ENCODE peak calls at places on chromosome 21, in six cellular contexts. K, C, G, L, H and Y are unnamed samples.

GRCh38 chr21:33936221-33937038 is 20.8 kb upstream of the ATP5PO start:
- DNase-seq in L (no peak), G (no peak), C (no peak), K (no peak), H (no peak), Y (no peak)

GRCh38 chr21:27363719-27364479 is 397.0 kb upstream of the ADAMTS5 start:
- DNase-seq in K (no peak), C (no peak), L (no peak), H (no peak), G (no peak), Y (no peak)

GRCh38 chr21:27268290-27268689 is 301.4 kb upstream of the ADAMTS5 start:
- DNase-seq in C (no peak), H (no peak), L (no peak), G (no peak), K (no peak), Y (no peak)

GRCh38 chr21:30391615-30392014 is 4.2 kb upstream of the KRTAP13-1 start:
- DNase-seq in L (no peak), G (no peak), H (no peak), K (no peak), C (no peak), Y (no peak)

GRCh38 chr21:46550511-46550941 is 54.4 kb downstream of the S100B start:
- DNase-seq in L (no peak), K (no peak), C (peak; percentile 21), H (no peak), G (no peak), Y (no peak)

GRCh38 chr21:26769613-26770188 is 75.5 kb downstream of the ADAMTS1 start:
- DNase-seq in H (no peak), K (no peak), G (no peak), L (peak; percentile 43), C (no peak), Y (no peak)

GRCh38 chr21:31347435-31348032 is 3.5 kb upstream of the TIAM1 start:
- DNase-seq in K (no peak), C (no peak), G (no peak), L (no peak), H (no peak), Y (no peak)

GRCh38 chr21:30600787-30601186 is at the start of gene KRTAP22-1:
- DNase-seq in L (no peak), G (no peak), C (no peak), K (no peak), H (no peak), Y (no peak)

GRCh38 chr21:38853421-38853919 is 47.7 kb downstream of the ETS2 start:
- DNase-seq in G (no peak), C (peak; percentile 53), L (peak; percentile 88), H (no peak), K (no peak), Y (peak; percentile 46)

GRCh38 chr21:29499734-29500343 is 201.1 kb downstream of the BACH1 start:
- DNase-seq in L (peak; percentile 28), G (no peak), K (no peak), H (peak; percentile 37), C (no peak), Y (no peak)

GRCh38 chr21:31576428-31576827 is 83.1 kb upstream of the SOD1 start:
- DNase-seq in G (peak; percentile 33), K (no peak), L (no peak), H (no peak), C (no peak), Y (no peak)

GRCh38 chr21:40466893-40467483 is 380.0 kb downstream of the DSCAM start:
- DNase-seq in K (no peak), G (no peak), H (no peak), C (no peak), L (no peak), Y (peak; percentile 37)

GRCh38 chr21:14762734-14763694 is 216.9 kb upstream of the SAMSN1 start:
- DNase-seq in G (no peak), L (peak; percentile 8), H (no peak), C (no peak), K (no peak), Y (no peak)

GRCh38 chr21:33760641-33761103 is 118.4 kb downstream of the ITSN1 start:
- DNase-seq in H (no peak), G (no peak), L (peak; percentile 68), K (no peak), C (no peak), Y (no peak)

GRCh38 chr21:16195476-16195875 is 465.7 kb downstream of the USP25 start:
- DNase-seq in L (peak; percentile 57), G (no peak), H (no peak), K (no peak), C (no peak), Y (no peak)

GRCh38 chr21:28632718-28633408 is 359.8 kb downstream of the LTN1 start:
- DNase-seq in H (no peak), G (no peak), L (peak; percentile 58), K (no peak), C (no peak), Y (peak; percentile 15)

GRCh38 chr21:34960672-34961071 is 88.4 kb downstream of the RUNX1 start:
- DNase-seq in H (no peak), L (no peak), K (no peak), G (no peak), C (no peak), Y (no peak)

GRCh38 chr21:34959607-34960006 is 89.5 kb downstream of the RUNX1 start:
- DNase-seq in L (no peak), H (no peak), C (no peak), G (no peak), K (no peak), Y (no peak)

GRCh38 chr21:34962136-34962535 is 87.0 kb downstream of the RUNX1 start:
- DNase-seq in G (no peak), H (no peak), K (no peak), C (no peak), L (no peak), Y (no peak)

GRCh38 chr21:34965200-34966174 is 83.6 kb downstream of the RUNX1 start:
- DNase-seq in K (no peak), L (no peak), H (no peak), G (no peak), C (no peak), Y (no peak)

DNA sequence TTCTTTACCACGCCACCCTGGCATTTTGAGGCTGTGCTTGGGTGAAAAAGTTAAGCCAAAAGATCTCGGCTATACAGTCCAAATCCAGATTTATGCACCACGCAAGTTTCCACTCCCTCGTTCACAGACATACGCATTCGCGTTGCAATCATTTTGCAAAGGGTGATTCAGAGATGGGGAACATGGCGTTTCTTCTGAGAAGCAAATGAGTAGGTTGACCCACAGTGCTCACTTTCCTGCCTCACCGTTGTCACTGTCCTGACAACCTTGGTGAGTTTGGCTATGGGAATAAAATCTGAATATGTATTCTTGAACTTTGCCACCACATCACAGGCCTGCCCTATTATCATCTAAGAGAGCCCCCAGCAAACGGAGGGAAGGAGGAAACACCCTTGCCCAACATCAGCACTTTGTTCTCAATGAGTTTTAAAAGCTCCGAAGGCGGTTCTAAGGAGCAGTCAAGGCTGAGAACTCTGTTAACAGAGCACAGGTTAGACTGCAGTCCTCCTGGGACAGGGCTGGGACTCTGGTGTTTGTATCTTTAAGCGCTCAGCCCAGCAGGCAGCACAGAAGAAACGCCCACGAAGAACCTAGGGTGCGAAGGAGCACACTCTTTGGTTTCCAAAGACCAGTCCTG is 86.4 kb downstream of the RUNX1 start:
- DNase-seq in L (no peak), G (no peak), C (no peak), H (no peak), K (no peak), Y (no peak)
- H3K4me3 ChIP-seq in L (no peak overlapping the region), G (no peak overlapping the region), C (no peak overlapping the region), H (no peak overlapping the region), K (no peak overlapping the region), Y (no peak overlapping the region)

GRCh38 chr21:41634211-41634694 is 126.3 kb upstream of the TMPRSS2 start:
- DNase-seq in G (no peak), H (no peak), L (no peak), K (peak; percentile 57), C (no peak), Y (peak; percentile 63)
- TF ChIP-seq POLR2AphosphoS5 in G (no peak), H (no peak), L (no peak), K (peak; percentile 16), C (no peak), Y (peak; percentile 79)

GRCh38 chr21:35340273-35340672 is 291.2 kb upstream of the RUNX1 start:
- DNase-seq in G (no peak), C (peak; percentile 42), H (no peak), L (no peak), K (peak; percentile 44), Y (no peak)

GRCh38 chr21:35344582-35344981 is 295.5 kb upstream of the RUNX1 start:
- DNase-seq in H (no peak), G (no peak), C (no peak), K (no peak), L (no peak), Y (no peak)

GRCh38 chr21:35342440-35342839 is 293.3 kb upstream of the RUNX1 start:
- DNase-seq in C (no peak), L (no peak), G (no peak), K (no peak), H (no peak), Y (no peak)

GRCh38 chr21:35345954-35346353 is 296.9 kb upstream of the RUNX1 start:
- DNase-seq in C (no peak), L (no peak), G (no peak), H (no peak), K (no peak), Y (no peak)

DNA sequence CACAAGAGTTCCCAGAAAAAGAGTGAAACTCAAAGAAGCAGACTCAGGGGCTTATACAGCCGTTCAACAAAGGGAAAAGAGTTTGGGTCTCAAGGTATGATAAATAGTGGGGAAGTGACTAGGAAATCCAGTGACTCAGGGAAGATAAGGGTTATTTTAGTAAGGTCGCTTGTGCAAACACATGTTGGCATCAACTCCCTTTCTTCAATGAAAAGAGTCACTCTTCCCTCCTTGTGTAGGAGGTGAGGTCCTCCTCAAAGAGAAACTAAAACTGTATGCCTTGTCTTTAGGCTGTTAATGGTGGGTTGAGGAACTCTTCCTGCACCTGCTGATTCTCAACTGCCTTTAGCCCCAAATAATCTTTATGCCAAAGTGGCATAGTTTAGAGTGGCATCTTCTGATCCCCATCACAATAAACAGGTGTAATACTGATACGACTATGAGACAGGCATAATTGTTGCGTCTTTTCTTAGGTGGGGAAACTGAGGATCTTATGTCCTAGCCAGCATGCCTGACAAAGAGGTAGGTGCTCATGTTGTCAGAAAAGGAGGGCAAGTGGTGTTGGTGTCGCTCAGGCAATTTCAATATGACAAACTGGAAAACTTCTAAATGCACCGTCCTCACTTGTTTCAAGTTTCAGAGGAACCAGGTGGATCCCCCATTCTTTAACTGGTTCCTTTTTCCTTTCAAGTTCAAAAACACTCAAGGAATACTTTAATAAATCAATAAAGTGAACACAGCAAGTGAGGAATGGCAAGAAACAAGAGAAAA is 294.1 kb upstream of the RUNX1 start:
- DNase-seq in H (no peak), G (no peak), L (peak; percentile 18), K (no peak), C (no peak), Y (no peak)
- H3K4me3 ChIP-seq in H (no peak overlapping the region), G (no peak overlapping the region), L (no peak overlapping the region), K (no peak overlapping the region), C (no peak overlapping the region), Y (no peak overlapping the region)

GRCh38 chr21:32599146-32599925 is 12.8 kb downstream of the CFAP298 start:
- DNase-seq in C (no peak), H (peak; percentile 52), G (peak; percentile 67), L (no peak), K (no peak), Y (no peak)

GRCh38 chr21:32592929-32593502 is 7.7 kb upstream of the TCP10L start:
- DNase-seq in L (no peak), H (no peak), K (no peak), G (peak; percentile 34), C (no peak), Y (no peak)

GRCh38 chr21:32595431-32595830 is 10.1 kb upstream of the TCP10L start:
- DNase-seq in C (no peak), G (peak; percentile 55), K (no peak), H (no peak), L (no peak), Y (no peak)

GRCh38 chr21:32593690-32594089 is 8.4 kb upstream of the TCP10L start:
- DNase-seq in K (no peak), G (peak; percentile 50), L (no peak), C (no peak), H (peak; percentile 63), Y (no peak)

GRCh38 chr21:32597205-32597604 is 11.9 kb upstream of the TCP10L start:
- DNase-seq in C (no peak), G (no peak), L (peak; percentile 85), H (no peak), K (no peak), Y (no peak)
- TF ChIP-seq POLR2AphosphoS5 in C (no peak), G (no peak), L (peak; percentile 85), H (no peak), K (no peak), Y (no peak)